ENCODE peak calls at places on chromosome 14, in six cellular contexts. Z is fibroblast of the aortic adventitia, O is GM12878, F is kidney epithelial cell, G is lower lobe of right lung, X is glutamatergic neuron. V is an unnamed sample.

GRCh38 chr14:54796961-54797360 is 105.7 kb downstream of the GCH1 start:
- DNase-seq in Z (peak), O (no peak), F (no peak), G (no peak), X (no peak), V (peak)

GRCh38 chr14:102481791-102482238 is 27.8 kb downstream of the ANKRD9 start:
- DNase-seq in Z (no peak), O (no peak), F (peak), G (no peak), X (no peak), V (peak)

GRCh38 chr14:90760591-90761316 is 55.5 kb downstream of the TTC7B start:
- DNase-seq in Z (peak), O (no peak), F (no peak), G (no peak), X (no peak), V (peak)

GRCh38 chr14:93430889-93431670 is at the start of gene UNC79:
- DNase-seq in Z (peak), O (no peak), F (no peak), G (no peak), X (peak), V (no peak)

GRCh38 chr14:34423445-34423844 is 38.6 kb downstream of the SPTSSA start:
- DNase-seq in Z (no peak), O (no peak), F (no peak), G (no peak), X (no peak), V (no peak)

GRCh38 chr14:106578479-106578878 is 1052.1 kb downstream of the TMEM121 start:
- DNase-seq in Z (no peak), O (no peak), F (no peak), G (no peak), X (no peak), V (no peak)

GRCh38 chr14:75460402-75460801 is 32.6 kb downstream of the JDP2 start:
- DNase-seq in Z (no peak), O (no peak), F (no peak), G (no peak), X (no peak), V (no peak)

GRCh38 chr14:88683119-88683518 is 109.6 kb downstream of the EML5 start:
- DNase-seq in Z (no peak), O (no peak), F (no peak), G (no peak), X (no peak), V (no peak)

GRCh38 chr14:62143235-62143634 is 381.0 kb downstream of the SNAPC1 start:
- DNase-seq in Z (peak), O (no peak), F (no peak), G (no peak), X (no peak), V (peak)

GRCh38 chr14:76901171-76902055 is 75.2 kb downstream of the LRRC74A start:
- DNase-seq in Z (peak), O (no peak), F (no peak), G (no peak), X (no peak), V (peak)

GRCh38 chr14:92982941-92983340 is 60.0 kb downstream of the CHGA start:
- DNase-seq in Z (no peak), O (no peak), F (no peak), G (no peak), X (no peak), V (peak)

GRCh38 chr14:21036746-21037145 is 2.1 kb upstream of the RNASE13 start:
- DNase-seq in Z (no peak), O (no peak), F (no peak), G (no peak), X (no peak), V (no peak)

GRCh38 chr14:102819176-102819628 is 42.0 kb downstream of the TRAF3 start:
- DNase-seq in Z (no peak), O (peak), F (no peak), G (no peak), X (no peak), V (peak)

GRCh38 chr14:47846008-47846407 is 170.6 kb upstream of the MDGA2 start:
- DNase-seq in Z (no peak), O (no peak), F (no peak), G (no peak), X (no peak), V (no peak)

GRCh38 chr14:103311171-103311997 is 22.7 kb upstream of the EIF5 start:
- DNase-seq in Z (no peak), O (no peak), F (no peak), G (no peak), X (no peak), V (no peak)

GRCh38 chr14:65414961-65415589 is 2.5 kb downstream of the FUT8 start:
- DNase-seq in Z (peak), O (no peak), F (no peak), G (no peak), X (no peak), V (no peak)

GRCh38 chr14:69573841-69574265 is 818 bp downstream of the CCDC177 start:
- DNase-seq in Z (no peak), O (no peak), F (no peak), G (no peak), X (peak), V (no peak)

DNA sequence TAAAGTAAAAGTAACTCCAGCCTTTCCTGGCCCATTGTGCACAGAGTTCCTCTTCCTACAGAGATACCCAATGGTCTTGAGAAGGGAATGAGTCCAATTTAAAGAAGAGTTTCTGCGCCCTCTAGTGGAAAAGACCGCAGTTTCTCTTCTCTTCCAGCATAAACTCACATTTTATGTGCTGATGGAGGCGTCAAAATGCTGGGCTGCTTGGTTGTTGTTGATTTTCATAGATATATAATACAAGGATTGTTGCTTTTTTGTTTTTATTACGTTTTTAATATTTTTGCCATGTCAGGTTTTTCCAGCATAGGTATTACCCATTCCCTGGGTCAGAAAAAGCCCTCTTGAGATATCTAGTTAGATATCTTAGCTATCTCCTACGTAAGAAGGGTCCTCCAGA is 356.9 kb upstream of the STXBP6 start:
- DNase-seq in Z (peak), O (no peak), F (no peak), G (no peak), X (peak), V (peak)
- TF ChIP-seq CTCF in Z (peak), O (peak), F (peak), G (peak), X (peak), V (peak)

DNA sequence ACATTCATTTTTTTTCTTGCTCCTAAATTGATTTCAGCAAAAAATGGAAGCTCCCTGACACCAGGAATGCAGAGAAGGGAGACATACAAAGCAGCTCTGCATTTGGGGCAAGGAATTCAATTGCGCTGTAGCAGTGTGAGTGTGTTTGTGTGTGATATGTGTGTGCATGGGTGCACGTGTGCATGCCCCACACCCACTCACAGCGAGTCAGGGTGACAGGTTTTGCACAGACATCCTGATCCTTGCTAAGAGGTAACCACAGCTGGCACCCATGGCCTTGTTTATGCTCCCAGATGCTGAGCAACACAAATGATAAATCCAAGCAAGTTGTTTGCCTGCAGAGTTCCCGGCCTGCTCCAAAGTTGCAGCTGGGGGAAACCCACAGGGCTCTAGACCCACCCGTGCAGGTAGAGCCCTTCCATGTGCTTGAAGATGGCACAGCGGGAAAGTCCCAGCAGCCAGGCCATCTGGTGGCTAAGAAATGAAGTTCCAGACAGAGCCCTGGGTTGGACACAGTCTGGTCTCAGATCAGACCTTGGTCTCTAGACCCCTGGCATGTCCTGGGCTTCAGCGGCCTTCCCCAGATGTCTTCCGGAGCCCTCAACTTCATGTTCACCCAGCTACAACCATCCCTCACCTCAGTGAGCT is 25.8 kb upstream of the BDKRB2 start:
- DNase-seq in Z (no peak), O (no peak), F (no peak), G (no peak), X (no peak), V (no peak)
- TF ChIP-seq CTCF in Z (peak), O (no peak), F (no peak), G (no peak), X (no peak), V (peak)

GRCh38 chr14:53668861-53669260 is 287.8 kb downstream of the BMP4 start:
- DNase-seq in Z (no peak), O (no peak), F (no peak), G (no peak), X (no peak), V (peak)

DNA sequence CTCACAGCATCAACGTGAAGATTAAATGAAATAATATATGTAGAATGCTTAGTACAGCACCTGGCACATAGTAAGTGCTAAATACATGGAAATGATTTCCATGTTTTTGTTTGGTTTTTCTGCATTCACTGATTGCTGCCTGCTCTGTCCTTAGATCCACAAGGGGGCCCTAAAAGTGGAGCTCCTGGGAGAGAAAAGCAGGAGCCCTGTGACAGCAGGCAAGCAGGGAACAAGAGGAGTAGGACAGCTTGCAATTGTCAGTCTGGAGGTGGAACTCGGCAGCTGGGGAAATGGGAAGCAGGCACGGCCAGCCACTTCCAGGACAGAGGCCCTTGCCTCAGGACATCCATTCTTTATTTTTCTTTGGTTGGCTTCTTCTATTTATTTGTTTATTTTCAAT is 292.9 kb downstream of the BMP4 start:
- DNase-seq in Z (peak), O (no peak), F (no peak), G (no peak), X (peak), V (no peak)
- TF ChIP-seq CTCF in Z (peak), O (no peak), F (peak), G (no peak), X (peak), V (peak)

GRCh38 chr14:71734076-71734475 is 198.2 kb upstream of the RGS6 start:
- DNase-seq in Z (no peak), O (no peak), F (no peak), G (no peak), X (no peak), V (no peak)

GRCh38 chr14:71742491-71742890 is 189.7 kb upstream of the RGS6 start:
- DNase-seq in Z (no peak), O (no peak), F (no peak), G (no peak), X (no peak), V (no peak)

GRCh38 chr14:71745072-71745471 is 187.2 kb upstream of the RGS6 start:
- DNase-seq in Z (no peak), O (no peak), F (no peak), G (no peak), X (no peak), V (no peak)

DNA sequence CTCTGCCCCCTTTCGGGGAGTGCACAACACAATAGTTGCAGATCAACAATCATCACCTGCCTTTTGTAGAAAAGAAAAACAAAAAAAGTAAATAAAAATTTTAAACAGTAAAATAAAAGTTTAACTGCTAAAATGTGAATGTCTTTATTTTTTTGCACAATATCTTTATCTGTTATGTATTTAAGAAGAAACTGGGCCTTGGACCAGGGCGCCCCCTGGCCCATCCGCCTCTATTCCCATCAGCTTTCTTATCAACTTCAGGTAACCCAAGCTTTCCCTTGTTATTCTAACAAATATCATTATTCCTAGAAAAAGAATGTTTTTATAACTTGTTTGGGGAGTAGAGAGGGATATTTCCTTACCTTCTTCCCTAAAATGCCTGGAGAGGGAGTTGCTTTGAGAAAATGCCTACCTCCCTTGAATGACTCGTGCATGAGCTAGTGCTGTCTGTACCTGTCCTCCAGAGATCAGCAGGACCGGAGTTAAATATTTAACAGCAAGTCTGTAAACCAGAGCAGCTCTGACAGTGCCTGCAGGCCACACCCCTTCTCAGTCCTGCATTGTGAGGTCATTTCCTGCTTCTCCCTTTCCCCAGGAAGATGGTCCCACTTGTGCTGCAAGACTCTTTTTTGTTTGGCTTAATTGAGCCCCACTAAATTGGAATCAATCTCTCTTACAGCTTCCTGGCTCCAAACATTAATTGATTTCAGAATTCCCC is 192.8 kb upstream of the RGS6 start:
- DNase-seq in Z (peak), O (no peak), F (peak), G (no peak), X (no peak), V (peak)
- TF ChIP-seq CTCF in Z (peak), O (no peak), F (no peak), G (no peak), X (no peak), V (no peak)

GRCh38 chr14:100417466-100417865 is 94.3 kb downstream of the SLC25A47 start:
- DNase-seq in Z (peak), O (no peak), F (peak), G (no peak), X (peak), V (peak)
- TF ChIP-seq CTCF in Z (peak), O (no peak), F (peak), G (peak), X (peak), V (peak)

GRCh38 chr14:105019861-105020814 is 745 bp downstream of the CDCA4 start:
- DNase-seq in Z (no peak), O (no peak), F (no peak), G (peak), X (peak), V (no peak)
- TF ChIP-seq CTCF in Z (no peak), O (no peak), F (no peak), G (no peak), X (no peak), V (no peak)

GRCh38 chr14:79544671-79545070 is 666.6 kb downstream of the DIO2 start:
- DNase-seq in Z (peak), O (no peak), F (no peak), G (no peak), X (no peak), V (no peak)

GRCh38 chr14:79548836-79549235 is 662.5 kb downstream of the DIO2 start:
- DNase-seq in Z (no peak), O (no peak), F (no peak), G (no peak), X (no peak), V (no peak)

GRCh38 chr14:79551591-79551990 is 659.7 kb downstream of the DIO2 start:
- DNase-seq in Z (no peak), O (no peak), F (no peak), G (no peak), X (no peak), V (no peak)

GRCh38 chr14:79552778-79553177 is 658.5 kb downstream of the DIO2 start:
- DNase-seq in Z (no peak), O (no peak), F (no peak), G (no peak), X (no peak), V (no peak)

GRCh38 chr14:79549515-79549914 is 661.8 kb downstream of the DIO2 start:
- DNase-seq in Z (peak), O (no peak), F (no peak), G (no peak), X (no peak), V (no peak)
- TF ChIP-seq CTCF in Z (no peak), O (no peak), F (no peak), G (no peak), X (no peak), V (no peak)

DNA sequence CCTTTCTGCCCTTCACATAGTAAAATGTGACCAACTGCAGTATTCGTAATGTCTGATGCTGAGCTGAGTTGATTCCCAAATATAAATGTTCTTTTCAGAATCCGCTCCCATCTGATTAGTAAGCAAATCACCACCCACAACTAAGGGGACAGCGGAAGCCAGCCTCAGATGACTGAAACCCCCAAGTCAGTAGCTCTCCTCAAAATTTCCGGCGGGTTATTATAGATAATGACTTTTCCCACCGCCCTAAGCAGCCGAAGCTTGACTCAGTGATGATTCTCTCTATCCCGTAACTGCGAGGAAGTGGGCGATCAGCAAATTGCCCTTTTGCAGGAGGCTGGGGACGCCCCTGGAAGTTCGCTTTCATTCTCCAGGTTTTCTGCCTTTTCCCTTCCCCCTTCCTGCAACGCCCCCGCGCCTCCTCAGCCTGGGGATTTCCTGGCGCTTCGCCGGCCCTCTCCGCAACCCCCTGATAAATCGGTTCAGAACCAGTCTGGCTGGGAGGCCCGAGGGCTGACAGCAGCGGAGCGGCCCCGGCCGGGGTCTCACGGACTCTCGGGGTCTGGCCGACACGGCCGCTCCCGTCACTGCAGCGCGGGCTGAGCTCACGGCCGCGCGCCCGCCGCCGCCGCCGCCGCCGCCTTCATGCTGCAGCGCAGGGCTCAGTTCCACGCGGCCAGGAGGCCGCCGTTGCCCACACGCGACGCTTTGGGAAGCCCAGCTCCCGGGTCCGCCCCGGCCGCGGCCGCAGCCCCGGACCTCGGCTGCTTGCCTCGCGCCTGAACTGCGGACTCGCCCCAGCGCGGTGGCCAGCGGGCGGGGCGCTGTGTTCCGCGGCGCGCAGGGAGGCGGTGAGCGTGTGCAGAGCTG is at the start of gene LRFN5:
- DNase-seq in Z (peak), O (no peak), F (no peak), G (no peak), X (peak), V (no peak)
- TF ChIP-seq CTCF in Z (peak), O (no peak), F (no peak), G (no peak), X (no peak), V (no peak)

V was measured in mammary epithelial cell.